ENCODE peak calls at places on chromosomes 5 and 9, in eight cellular contexts. One of them, this sample, is unnamed.

GRCh38 chr5:16808936-16809815 is 126.9 kb downstream of the MYO10 start:
- DNase-seq in ACHN: no peak
- DNase-seq in NCI-H1694: no peak
- DNase-seq in fibroblast of gingiva: peak
- DNase-seq in skeletal muscle cell: no peak
- DNase-seq in WTC11: no peak
- DNase-seq in Calu3: no peak
- DNase-seq in A549: no peak
- DNase-seq in this sample: no peak

GRCh38 chr9:76441551-76442322 is 17.2 kb upstream of the GCNT1 start:
- DNase-seq in ACHN: no peak
- DNase-seq in NCI-H1694: no peak
- DNase-seq in fibroblast of gingiva: no peak
- DNase-seq in skeletal muscle cell: peak
- DNase-seq in WTC11: no peak
- DNase-seq in Calu3: peak
- DNase-seq in A549: no peak
- DNase-seq in this sample: no peak

GRCh38 chr9:130665029-130665430 is 636 bp downstream of the PRDM12 start:
- DNase-seq in ACHN: no peak
- DNase-seq in NCI-H1694: no peak
- DNase-seq in fibroblast of gingiva: no peak
- DNase-seq in skeletal muscle cell: no peak
- DNase-seq in WTC11: no peak
- DNase-seq in Calu3: no peak
- DNase-seq in A549: no peak
- DNase-seq in this sample: no peak

GRCh38 chr9:78032599-78033457 is 1.2 kb upstream of the GNAQ start:
- DNase-seq in ACHN: no peak
- DNase-seq in NCI-H1694: no peak
- DNase-seq in fibroblast of gingiva: no peak
- DNase-seq in skeletal muscle cell: no peak
- DNase-seq in WTC11: no peak
- DNase-seq in Calu3: no peak
- DNase-seq in A549: peak
- DNase-seq in this sample: no peak

GRCh38 chr5:6724321-6724929 is 11.2 kb downstream of the TENT4A start:
- DNase-seq in ACHN: no peak
- DNase-seq in NCI-H1694: no peak
- DNase-seq in fibroblast of gingiva: no peak
- DNase-seq in skeletal muscle cell: no peak
- DNase-seq in WTC11: no peak
- DNase-seq in Calu3: no peak
- DNase-seq in A549: no peak
- DNase-seq in this sample: no peak

GRCh38 chr5:128498844-128499455 is 39.1 kb downstream of the FBN2 start:
- DNase-seq in ACHN: peak
- DNase-seq in NCI-H1694: peak
- DNase-seq in fibroblast of gingiva: peak
- DNase-seq in skeletal muscle cell: peak
- DNase-seq in WTC11: no peak
- DNase-seq in Calu3: peak
- DNase-seq in A549: peak
- DNase-seq in this sample: no peak

GRCh38 chr9:37085233-37085632 is 35.1 kb upstream of the ZCCHC7 start:
- DNase-seq in ACHN: no peak
- DNase-seq in NCI-H1694: no peak
- DNase-seq in fibroblast of gingiva: no peak
- DNase-seq in skeletal muscle cell: no peak
- DNase-seq in WTC11: no peak
- DNase-seq in Calu3: no peak
- DNase-seq in A549: no peak
- DNase-seq in this sample: no peak

GRCh38 chr9:15725953-15726352 is 173.1 kb downstream of the CCDC171 start:
- DNase-seq in ACHN: no peak
- DNase-seq in NCI-H1694: no peak
- DNase-seq in fibroblast of gingiva: peak
- DNase-seq in skeletal muscle cell: no peak
- DNase-seq in WTC11: no peak
- DNase-seq in Calu3: no peak
- DNase-seq in A549: no peak
- DNase-seq in this sample: no peak

GRCh38 chr5:148397968-148398595 is 14.3 kb downstream of the FBXO38 start:
- DNase-seq in ACHN: no peak
- DNase-seq in NCI-H1694: no peak
- DNase-seq in fibroblast of gingiva: no peak
- DNase-seq in skeletal muscle cell: no peak
- DNase-seq in WTC11: peak
- DNase-seq in Calu3: peak
- DNase-seq in A549: no peak
- DNase-seq in this sample: no peak

GRCh38 chr5:1564182-1564748 is 40.5 kb upstream of the LPCAT1 start:
- DNase-seq in ACHN: peak
- DNase-seq in NCI-H1694: no peak
- DNase-seq in fibroblast of gingiva: no peak
- DNase-seq in skeletal muscle cell: no peak
- DNase-seq in WTC11: no peak
- DNase-seq in Calu3: no peak
- DNase-seq in A549: no peak
- DNase-seq in this sample: no peak

GRCh38 chr5:14776640-14777039 is 94.9 kb downstream of the ANKH start:
- DNase-seq in ACHN: no peak
- DNase-seq in NCI-H1694: no peak
- DNase-seq in fibroblast of gingiva: no peak
- DNase-seq in skeletal muscle cell: no peak
- DNase-seq in WTC11: no peak
- DNase-seq in Calu3: no peak
- DNase-seq in A549: no peak
- DNase-seq in this sample: no peak

GRCh38 chr9:98248737-98249474 is 6.5 kb downstream of the TBC1D2 start:
- DNase-seq in ACHN: peak
- DNase-seq in NCI-H1694: no peak
- DNase-seq in fibroblast of gingiva: peak
- DNase-seq in skeletal muscle cell: peak
- DNase-seq in WTC11: no peak
- DNase-seq in Calu3: peak
- DNase-seq in A549: no peak
- DNase-seq in this sample: no peak

GRCh38 chr5:75091597-75091996 is 39.2 kb upstream of the GCNT4 start:
- DNase-seq in ACHN: no peak
- DNase-seq in NCI-H1694: no peak
- DNase-seq in fibroblast of gingiva: no peak
- DNase-seq in skeletal muscle cell: no peak
- DNase-seq in WTC11: no peak
- DNase-seq in Calu3: no peak
- DNase-seq in A549: no peak
- DNase-seq in this sample: no peak

GRCh38 chr9:69385474-69386091 is 60.6 kb downstream of the ENTREP1 start:
- DNase-seq in ACHN: no peak
- DNase-seq in NCI-H1694: no peak
- DNase-seq in fibroblast of gingiva: no peak
- DNase-seq in skeletal muscle cell: no peak
- DNase-seq in WTC11: peak
- DNase-seq in Calu3: no peak
- DNase-seq in A549: no peak
- DNase-seq in this sample: no peak

GRCh38 chr9:101376117-101376866 is 8.5 kb downstream of the BAAT start:
- DNase-seq in ACHN: peak
- DNase-seq in NCI-H1694: no peak
- DNase-seq in fibroblast of gingiva: no peak
- DNase-seq in skeletal muscle cell: peak
- DNase-seq in WTC11: no peak
- DNase-seq in Calu3: no peak
- DNase-seq in A549: peak
- DNase-seq in this sample: no peak

This sample was measured in NCI-H2107.